ENCODE peak calls at places on chromosomes 13 and 19, in nine cellular contexts. One of them, this sample, is unnamed.

GRCh38 chr13:90793261-90793785 is 554.2 kb upstream of the MIR17HG start:
- DNase-seq in cardiac fibroblast: peak
- DNase-seq in fibroblast of mammary gland: no peak
- DNase-seq in GM23338: no peak
- DNase-seq in A549: no peak
- DNase-seq in lung: no peak
- DNase-seq in heart right ventricle: no peak
- DNase-seq in sigmoid colon: no peak
- DNase-seq in vagina: no peak
- DNase-seq in this sample: no peak

GRCh38 chr19:49423985-49424303 is 703 bp upstream of the PTH2 start:
- DNase-seq in cardiac fibroblast: no peak
- DNase-seq in fibroblast of mammary gland: no peak
- DNase-seq in GM23338: no peak
- DNase-seq in A549: no peak
- DNase-seq in lung: no peak
- DNase-seq in heart right ventricle: no peak
- DNase-seq in sigmoid colon: no peak
- DNase-seq in vagina: no peak
- DNase-seq in this sample: no peak

GRCh38 chr13:99267927-99268326 is 9.7 kb upstream of the GPR18 start:
- DNase-seq in cardiac fibroblast: no peak
- DNase-seq in fibroblast of mammary gland: no peak
- DNase-seq in GM23338: no peak
- DNase-seq in A549: no peak
- DNase-seq in lung: no peak
- DNase-seq in heart right ventricle: no peak
- DNase-seq in sigmoid colon: no peak
- DNase-seq in vagina: no peak
- DNase-seq in this sample: no peak

GRCh38 chr13:23610187-23610576 is 40.0 kb downstream of the TNFRSF19 start:
- DNase-seq in cardiac fibroblast: peak
- DNase-seq in fibroblast of mammary gland: peak
- DNase-seq in GM23338: no peak
- DNase-seq in A549: no peak
- DNase-seq in lung: no peak
- DNase-seq in heart right ventricle: peak
- DNase-seq in sigmoid colon: no peak
- DNase-seq in vagina: no peak
- DNase-seq in this sample: no peak

GRCh38 chr13:74061939-74062595 is 72.1 kb downstream of the KLF12 start:
- DNase-seq in cardiac fibroblast: peak
- DNase-seq in fibroblast of mammary gland: peak
- DNase-seq in GM23338: no peak
- DNase-seq in A549: no peak
- DNase-seq in lung: no peak
- DNase-seq in heart right ventricle: no peak
- DNase-seq in sigmoid colon: no peak
- DNase-seq in vagina: no peak
- DNase-seq in this sample: no peak

GRCh38 chr13:88086577-88086976 is 415.4 kb downstream of the SLITRK5 start:
- DNase-seq in cardiac fibroblast: no peak
- DNase-seq in fibroblast of mammary gland: peak
- DNase-seq in GM23338: no peak
- DNase-seq in A549: no peak
- DNase-seq in lung: no peak
- DNase-seq in heart right ventricle: no peak
- DNase-seq in sigmoid colon: no peak
- DNase-seq in vagina: no peak
- DNase-seq in this sample: peak

GRCh38 chr13:75724742-75725504 is 88.8 kb downstream of the LMO7 start:
- DNase-seq in cardiac fibroblast: no peak
- DNase-seq in fibroblast of mammary gland: peak
- DNase-seq in GM23338: no peak
- DNase-seq in A549: no peak
- DNase-seq in lung: no peak
- DNase-seq in heart right ventricle: no peak
- DNase-seq in sigmoid colon: no peak
- DNase-seq in vagina: no peak
- DNase-seq in this sample: peak

GRCh38 chr13:59681630-59682311 is 482.0 kb downstream of the DIAPH3 start:
- DNase-seq in cardiac fibroblast: no peak
- DNase-seq in fibroblast of mammary gland: no peak
- DNase-seq in GM23338: no peak
- DNase-seq in A549: no peak
- DNase-seq in lung: no peak
- DNase-seq in heart right ventricle: no peak
- DNase-seq in sigmoid colon: no peak
- DNase-seq in vagina: no peak
- DNase-seq in this sample: no peak

GRCh38 chr19:17125728-17126677 is 50.4 kb downstream of the MYO9B start:
- DNase-seq in cardiac fibroblast: peak
- DNase-seq in fibroblast of mammary gland: peak
- DNase-seq in GM23338: peak
- DNase-seq in A549: no peak
- DNase-seq in lung: peak
- DNase-seq in heart right ventricle: peak
- DNase-seq in sigmoid colon: peak
- DNase-seq in vagina: no peak
- DNase-seq in this sample: no peak

GRCh38 chr19:49213791-49214190 is 56.2 kb downstream of the TRPM4 start:
- DNase-seq in cardiac fibroblast: no peak
- DNase-seq in fibroblast of mammary gland: no peak
- DNase-seq in GM23338: peak
- DNase-seq in A549: no peak
- DNase-seq in lung: no peak
- DNase-seq in heart right ventricle: no peak
- DNase-seq in sigmoid colon: no peak
- DNase-seq in vagina: no peak
- DNase-seq in this sample: no peak

GRCh38 chr19:984165-984967 is at the start of gene WDR18:
- DNase-seq in cardiac fibroblast: peak
- DNase-seq in fibroblast of mammary gland: peak
- DNase-seq in GM23338: peak
- DNase-seq in A549: peak
- DNase-seq in lung: peak
- DNase-seq in heart right ventricle: peak
- DNase-seq in sigmoid colon: peak
- DNase-seq in vagina: no peak
- DNase-seq in this sample: peak

GRCh38 chr13:74683411-74683810 is 549.2 kb upstream of the KLF12 start:
- DNase-seq in cardiac fibroblast: peak
- DNase-seq in fibroblast of mammary gland: peak
- DNase-seq in GM23338: peak
- DNase-seq in A549: no peak
- DNase-seq in lung: no peak
- DNase-seq in heart right ventricle: no peak
- DNase-seq in sigmoid colon: no peak
- DNase-seq in vagina: no peak
- DNase-seq in this sample: peak

GRCh38 chr19:39409886-39410619 is 2.4 kb upstream of the PLEKHG2 start:
- DNase-seq in cardiac fibroblast: peak
- DNase-seq in fibroblast of mammary gland: peak
- DNase-seq in GM23338: peak
- DNase-seq in A549: no peak
- DNase-seq in lung: peak
- DNase-seq in heart right ventricle: peak
- DNase-seq in sigmoid colon: peak
- DNase-seq in vagina: no peak
- DNase-seq in this sample: no peak

GRCh38 chr13:60158321-60158801 is 5.4 kb downstream of the DIAPH3 start:
- DNase-seq in cardiac fibroblast: no peak
- DNase-seq in fibroblast of mammary gland: no peak
- DNase-seq in GM23338: peak
- DNase-seq in A549: no peak
- DNase-seq in lung: no peak
- DNase-seq in heart right ventricle: no peak
- DNase-seq in sigmoid colon: no peak
- DNase-seq in vagina: no peak
- DNase-seq in this sample: no peak

GRCh38 chr19:10601999-10602329 is 14.9 kb upstream of the AP1M2 start:
- DNase-seq in cardiac fibroblast: no peak
- DNase-seq in fibroblast of mammary gland: no peak
- DNase-seq in GM23338: no peak
- DNase-seq in A549: no peak
- DNase-seq in lung: no peak
- DNase-seq in heart right ventricle: no peak
- DNase-seq in sigmoid colon: no peak
- DNase-seq in vagina: no peak
- DNase-seq in this sample: no peak
- H3K4me3 ChIP-seq in cardiac fibroblast: no peak
- H3K4me3 ChIP-seq in fibroblast of mammary gland: no peak
- H3K4me3 ChIP-seq in GM23338: no peak
- H3K4me3 ChIP-seq in A549: peak
- H3K4me3 ChIP-seq in lung: no peak
- H3K4me3 ChIP-seq in heart right ventricle: peak
- H3K4me3 ChIP-seq in sigmoid colon: no peak
- H3K4me3 ChIP-seq in vagina: peak
- H3K4me3 ChIP-seq in this sample: no peak

DNA sequence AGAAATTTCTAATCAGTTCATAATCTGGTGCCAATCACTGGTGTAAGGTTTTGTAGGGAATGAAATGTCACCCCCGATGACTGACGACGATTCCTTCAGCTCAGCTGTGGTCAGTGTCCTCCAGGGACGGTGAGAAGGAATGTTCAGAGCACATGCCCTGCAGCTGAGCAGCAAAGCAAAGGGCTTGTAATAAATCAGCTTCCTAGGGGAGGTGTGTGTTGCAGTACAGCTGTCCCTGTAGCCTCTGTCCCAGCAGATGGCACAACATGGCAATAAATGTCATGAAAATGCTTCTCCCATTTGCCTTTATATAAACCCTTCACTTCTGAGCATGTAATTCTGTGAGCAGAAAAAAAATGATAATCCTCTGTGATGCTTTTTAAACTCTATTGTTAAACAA is 102.4 kb downstream of the FAM216B start:
- DNase-seq in cardiac fibroblast: peak
- DNase-seq in fibroblast of mammary gland: peak
- DNase-seq in GM23338: no peak
- DNase-seq in A549: no peak
- DNase-seq in lung: no peak
- DNase-seq in heart right ventricle: no peak
- DNase-seq in sigmoid colon: no peak
- DNase-seq in vagina: no peak
- DNase-seq in this sample: peak
- TF ChIP-seq CTCF in cardiac fibroblast: peak
- TF ChIP-seq CTCF in fibroblast of mammary gland: peak
- TF ChIP-seq CTCF in GM23338: peak
- TF ChIP-seq CTCF in A549: peak
- TF ChIP-seq CTCF in lung: no peak
- TF ChIP-seq CTCF in heart right ventricle: no peak
- TF ChIP-seq CTCF in sigmoid colon: no peak
- TF ChIP-seq CTCF in vagina: no peak
- TF ChIP-seq CTCF in this sample: peak

GRCh38 chr19:51123381-51124186 is 1.1 kb upstream of the SIGLEC9 start:
- DNase-seq in cardiac fibroblast: no peak
- DNase-seq in fibroblast of mammary gland: no peak
- DNase-seq in GM23338: no peak
- DNase-seq in A549: no peak
- DNase-seq in lung: peak
- DNase-seq in heart right ventricle: no peak
- DNase-seq in sigmoid colon: peak
- DNase-seq in vagina: no peak
- DNase-seq in this sample: no peak

GRCh38 chr19:51127032-51127431 is 2.3 kb downstream of the SIGLEC9 start:
- DNase-seq in cardiac fibroblast: no peak
- DNase-seq in fibroblast of mammary gland: no peak
- DNase-seq in GM23338: no peak
- DNase-seq in A549: no peak
- DNase-seq in lung: no peak
- DNase-seq in heart right ventricle: no peak
- DNase-seq in sigmoid colon: peak
- DNase-seq in vagina: no peak
- DNase-seq in this sample: no peak

GRCh38 chr19:51124216-51124615 is 490 bp upstream of the SIGLEC9 start:
- DNase-seq in cardiac fibroblast: no peak
- DNase-seq in fibroblast of mammary gland: no peak
- DNase-seq in GM23338: no peak
- DNase-seq in A549: no peak
- DNase-seq in lung: no peak
- DNase-seq in heart right ventricle: no peak
- DNase-seq in sigmoid colon: peak
- DNase-seq in vagina: no peak
- DNase-seq in this sample: no peak

GRCh38 chr19:51124729-51125128 is at the start of gene SIGLEC9:
- DNase-seq in cardiac fibroblast: no peak
- DNase-seq in fibroblast of mammary gland: no peak
- DNase-seq in GM23338: no peak
- DNase-seq in A549: no peak
- DNase-seq in lung: no peak
- DNase-seq in heart right ventricle: peak
- DNase-seq in sigmoid colon: peak
- DNase-seq in vagina: no peak
- DNase-seq in this sample: no peak

GRCh38 chr19:51125421-51126075 is 842 bp downstream of the SIGLEC9 start:
- DNase-seq in cardiac fibroblast: no peak
- DNase-seq in fibroblast of mammary gland: no peak
- DNase-seq in GM23338: no peak
- DNase-seq in A549: no peak
- DNase-seq in lung: no peak
- DNase-seq in heart right ventricle: no peak
- DNase-seq in sigmoid colon: peak
- DNase-seq in vagina: no peak
- DNase-seq in this sample: no peak
- H3K4me3 ChIP-seq in cardiac fibroblast: no peak
- H3K4me3 ChIP-seq in fibroblast of mammary gland: no peak
- H3K4me3 ChIP-seq in GM23338: no peak
- H3K4me3 ChIP-seq in A549: no peak
- H3K4me3 ChIP-seq in lung: no peak
- H3K4me3 ChIP-seq in heart right ventricle: peak
- H3K4me3 ChIP-seq in sigmoid colon: no peak
- H3K4me3 ChIP-seq in vagina: no peak
- H3K4me3 ChIP-seq in this sample: no peak

DNA sequence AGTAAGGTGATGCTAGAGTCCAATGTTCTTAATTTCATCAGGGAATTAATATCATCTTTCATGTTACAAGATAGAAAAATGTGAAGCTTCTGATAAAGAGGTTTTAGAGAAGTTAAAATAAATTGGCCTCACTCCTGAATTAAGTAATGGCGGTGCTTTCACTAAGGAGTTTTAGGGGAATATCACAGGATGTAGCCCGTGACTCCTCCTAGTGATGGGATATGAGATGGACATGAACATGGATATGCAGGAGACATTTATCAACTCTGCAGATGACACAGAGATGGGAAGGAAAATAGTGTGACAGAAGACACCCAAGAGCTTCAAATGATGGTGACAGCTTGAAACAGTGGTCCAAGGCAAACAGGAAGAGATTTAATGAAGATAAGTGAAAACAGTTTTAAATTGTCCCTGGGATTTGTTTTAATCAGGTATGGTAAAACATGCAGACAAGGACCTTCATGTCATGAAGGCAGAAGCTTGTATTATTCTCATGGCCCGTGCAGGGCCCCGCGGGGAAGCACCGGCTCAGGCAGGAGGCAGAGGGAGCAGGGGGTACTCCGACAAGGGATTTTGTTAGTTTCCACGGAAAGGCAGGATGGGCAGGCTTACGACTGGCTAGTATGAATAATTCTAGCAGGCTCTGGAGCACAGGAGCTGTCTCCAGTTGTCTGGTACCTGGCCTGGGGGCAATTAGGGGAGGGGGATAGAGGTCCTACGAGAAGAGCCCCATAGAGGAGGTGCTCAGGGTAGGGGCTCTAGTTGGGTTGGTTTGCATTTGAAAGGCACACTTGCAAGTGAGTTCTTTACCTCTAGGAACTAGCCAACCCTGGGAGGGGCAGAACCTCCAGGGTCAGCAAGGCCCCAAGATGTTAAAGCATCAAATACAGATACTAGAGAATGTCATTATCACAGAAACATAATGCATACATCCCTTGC is 38.7 kb upstream of the FARP1 start:
- DNase-seq in cardiac fibroblast: no peak
- DNase-seq in fibroblast of mammary gland: peak
- DNase-seq in GM23338: peak
- DNase-seq in A549: peak
- DNase-seq in lung: no peak
- DNase-seq in heart right ventricle: no peak
- DNase-seq in sigmoid colon: no peak
- DNase-seq in vagina: no peak
- DNase-seq in this sample: peak
- TF ChIP-seq CTCF in cardiac fibroblast: peak
- TF ChIP-seq CTCF in fibroblast of mammary gland: peak
- TF ChIP-seq CTCF in GM23338: peak
- TF ChIP-seq CTCF in A549: no peak
- TF ChIP-seq CTCF in lung: no peak
- TF ChIP-seq CTCF in heart right ventricle: no peak
- TF ChIP-seq CTCF in sigmoid colon: no peak
- TF ChIP-seq CTCF in vagina: no peak
- TF ChIP-seq CTCF in this sample: peak

This sample was measured in epithelial cell of esophagus.